ENCODE peak calls at places on chromosomes 16 and 17, in seven cellular contexts. T is AG09319, I is memory B cell, H is nucleus accumbens, V is NCI-H69, X is HuH-7.5, P is HAP-1. M is an unnamed sample.

GRCh38 chr17:22268214-22268911 is 576.0 kb downstream of the KCNJ18 start:
- DNase-seq in P (no peak), V (no peak), H (no peak), T (no peak), X (no peak), I (no peak), M (no peak)

GRCh38 chr17:64412944-64413381 is 22.3 kb upstream of the PECAM1 start:
- DNase-seq in I (no peak), X (no peak), T (no peak), H (no peak), V (no peak), P (peak), M (no peak)

GRCh38 chr17:27559996-27560481 is 70.9 kb upstream of the LGALS9 start:
- DNase-seq in V (peak), X (no peak), H (no peak), T (peak), I (no peak), P (no peak), M (no peak)

GRCh38 chr16:48126801-48127644 is 28.8 kb downstream of the ABCC12 start:
- DNase-seq in H (peak), X (no peak), V (peak), T (peak), P (no peak), I (no peak), M (no peak)

GRCh38 chr16:66337434-66338188 is 28.9 kb upstream of the CDH5 start:
- DNase-seq in X (no peak), T (no peak), H (no peak), I (no peak), V (peak), P (no peak), M (no peak)

GRCh38 chr16:52552643-52553042 is 5.7 kb upstream of the TOX3 start:
- DNase-seq in T (no peak), V (peak), I (no peak), X (no peak), H (no peak), P (no peak), M (no peak)

GRCh38 chr16:72122916-72123315 is 29.3 kb downstream of the DHX38 start:
- DNase-seq in T (no peak), H (no peak), I (no peak), V (no peak), X (no peak), P (no peak), M (no peak)

GRCh38 chr16:15979801-15980200 is 30.4 kb downstream of the ABCC1 start:
- DNase-seq in T (no peak), I (no peak), V (no peak), H (no peak), X (no peak), P (no peak), M (no peak)

GRCh38 chr17:1422907-1423306 is 22.9 kb upstream of the YWHAE start:
- DNase-seq in H (no peak), I (no peak), T (peak), X (no peak), P (no peak), V (no peak), M (no peak)

GRCh38 chr16:81582655-81583441 is 138.2 kb downstream of the CMIP start:
- DNase-seq in T (no peak), X (no peak), P (no peak), H (peak), I (no peak), V (no peak), M (peak)